ENCODE peak calls at places on chromosomes 1 and 21, in nine cellular contexts. G, P, W, O, D, U, M, X and Z are unnamed samples.

GRCh38 chr1:108671142-108671541 is 10.2 kb upstream of the HENMT1 start:
- DNase-seq in G (no peak), P (no peak), W (no peak), O (no peak), D (no peak), U (no peak), M (no peak), X (peak), Z (no peak)

GRCh38 chr1:36411674-36412648 is 14.3 kb upstream of the LSM10 start:
- DNase-seq in G (no peak), P (peak), W (no peak), O (peak), D (no peak), U (no peak), M (no peak), X (peak), Z (peak)

GRCh38 chr1:40592107-40592773 is 60.8 kb downstream of the ZNF684 start:
- DNase-seq in G (no peak), P (no peak), W (no peak), O (peak), D (no peak), U (no peak), M (peak), X (peak), Z (peak)

GRCh38 chr1:15330028-15330427 is 79.7 kb upstream of the EFHD2 start:
- DNase-seq in G (no peak), P (no peak), W (no peak), O (no peak), D (no peak), U (no peak), M (no peak), X (no peak), Z (no peak)

GRCh38 chr1:150162582-150162861 is 12.8 kb downstream of the PLEKHO1 start:
- DNase-seq in G (no peak), P (no peak), W (no peak), O (no peak), D (no peak), U (no peak), M (no peak), X (no peak), Z (no peak)

GRCh38 chr1:83796409-83796808 is 202.5 kb downstream of the TTLL7 start:
- DNase-seq in G (no peak), P (no peak), W (no peak), O (no peak), D (no peak), U (no peak), M (peak), X (no peak), Z (no peak)

GRCh38 chr1:219621047-219621786 is 8.3 kb upstream of the ZC3H11B start:
- DNase-seq in G (no peak), P (no peak), W (no peak), O (no peak), D (no peak), U (no peak), M (no peak), X (no peak), Z (no peak)

GRCh38 chr1:9181176-9181906 is 52.4 kb upstream of the GPR157 start:
- DNase-seq in G (peak), P (peak), W (peak), O (peak), D (peak), U (peak), M (peak), X (peak), Z (peak)

GRCh38 chr1:58781541-58782307 is 2.1 kb downstream of the JUN start:
- DNase-seq in G (peak), P (peak), W (peak), O (peak), D (peak), U (peak), M (peak), X (peak), Z (peak)

GRCh38 chr1:155082941-155083541 is 4.4 kb downstream of the EFNA3 start:
- DNase-seq in G (no peak), P (no peak), W (no peak), O (no peak), D (no peak), U (no peak), M (no peak), X (no peak), Z (no peak)

GRCh38 chr21:31524140-31524539 is 135.4 kb upstream of the SOD1 start:
- DNase-seq in G (no peak), P (no peak), W (no peak), O (no peak), D (no peak), U (no peak), M (no peak), X (no peak), Z (no peak)

GRCh38 chr1:234998174-234998741 is 130.4 kb downstream of the TOMM20 start:
- DNase-seq in G (no peak), P (no peak), W (peak), O (peak), D (no peak), U (no peak), M (no peak), X (no peak), Z (no peak)

GRCh38 chr1:45615885-45616284 is 8.0 kb downstream of the CCDC17 start:
- DNase-seq in G (no peak), P (no peak), W (no peak), O (no peak), D (no peak), U (no peak), M (no peak), X (no peak), Z (no peak)

GRCh38 chr1:147665521-147665920 is 4.8 kb downstream of the ACP6 start:
- DNase-seq in G (no peak), P (no peak), W (no peak), O (no peak), D (no peak), U (no peak), M (no peak), X (no peak), Z (no peak)